ENCODE peak calls at places on chromosomes 1 and 21, in four cellular contexts. U, R, K and Y are unnamed samples.

GRCh38 chr21:17548262-17548661 is 35.4 kb downstream of the CXADR start:
- DNase-seq in R (no peak), U (no peak), K (no peak), Y (no peak)

GRCh38 chr21:34822957-34823356 is 154.2 kb downstream of the CLIC6 start:
- DNase-seq in U (no peak), R (no peak), K (no peak), Y (no peak)

GRCh38 chr1:24696033-24696755 is 49.1 kb upstream of the CLIC4 start:
- DNase-seq in R (no peak), K (no peak), U (no peak), Y (no peak)

GRCh38 chr1:32273389-32274208 is 18.3 kb upstream of the HDAC1 start:
- DNase-seq in K (peak; percentile 51), U (no peak), R (peak; percentile 46), Y (peak; percentile 89)

GRCh38 chr1:97630281-97630680 is 290.6 kb downstream of the DPYD start:
- DNase-seq in U (no peak), R (no peak), K (no peak), Y (no peak)

GRCh38 chr1:159825564-159825963 is 1.1 kb upstream of the SLAMF8 start:
- DNase-seq in R (no peak), K (no peak), U (no peak), Y (no peak)

GRCh38 chr1:180152588-180152987 is 2.1 kb upstream of the QSOX1 start:
- DNase-seq in R (no peak), K (no peak), U (no peak), Y (no peak)

GRCh38 chr1:10473145-10473765 is 926 bp upstream of the DFFA start:
- DNase-seq in K (no peak), U (no peak), R (no peak), Y (no peak)

GRCh38 chr1:40691538-40692428 is at the start of gene NFYC:
- DNase-seq in U (peak; percentile 98), K (peak; percentile 98), R (peak; percentile 96), Y (peak; percentile 97)

GRCh38 chr1:43564617-43565348 is 34.1 kb downstream of the PTPRF start:
- DNase-seq in R (no peak), K (no peak), U (no peak), Y (no peak)

GRCh38 chr1:2356911-2357845 is 34.2 kb downstream of the MORN1 start:
- DNase-seq in K (no peak), U (no peak), R (no peak), Y (peak; percentile 57)

GRCh38 chr1:86972262-86972661 is 57.8 kb downstream of the HS2ST1 start:
- DNase-seq in K (no peak), R (peak; percentile 36), U (no peak), Y (no peak)

GRCh38 chr1:202852163-202852904 is 36.6 kb downstream of the RABIF start:
- DNase-seq in R (peak; percentile 63), K (peak; percentile 35), U (peak; percentile 70), Y (no peak)

GRCh38 chr1:151327223-151327902 is at the start of gene PI4KB:
- DNase-seq in U (peak; percentile 97), K (peak; percentile 94), R (peak; percentile 90), Y (peak; percentile 94)

GRCh38 chr1:27787895-27788294 is 14.9 kb downstream of the STX12 start:
- DNase-seq in U (no peak), R (no peak), K (no peak), Y (no peak)

GRCh38 chr1:199113265-199113869 is 474.5 kb downstream of the PTPRC start:
- DNase-seq in K (peak; percentile 54), R (peak; percentile 34), U (peak; percentile 48), Y (peak; percentile 85)

GRCh38 chr1:158071106-158071505 is 77.7 kb downstream of the KIRREL1 start:
- DNase-seq in U (no peak), R (no peak), K (no peak), Y (no peak)

GRCh38 chr1:16387201-16388185 is 20.5 kb downstream of the SZRD1 start:
- DNase-seq in K (no peak), U (no peak), R (no peak), Y (no peak)

GRCh38 chr1:58767143-58767542 is 16.7 kb downstream of the JUN start:
- DNase-seq in K (no peak), U (no peak), R (no peak), Y (no peak)

GRCh38 chr1:39105841-39106765 is 80.0 kb downstream of the NDUFS5 start:
- DNase-seq in K (peak; percentile 50), R (peak; percentile 60), U (no peak), Y (peak; percentile 82)

GRCh38 chr1:41695118-41695517 is 210.6 kb upstream of the EDN2 start:
- DNase-seq in U (no peak), K (peak; percentile 21), R (peak; percentile 52), Y (peak; percentile 75)

GRCh38 chr1:35278886-35279554 is 10.5 kb downstream of the ZMYM4 start:
- DNase-seq in U (no peak), K (no peak), R (no peak), Y (no peak)

GRCh38 chr1:214460304-214460916 is 91.0 kb downstream of the PTPN14 start:
- DNase-seq in U (no peak), R (no peak), K (no peak), Y (no peak)

GRCh38 chr1:183600136-183600535 is 9.9 kb upstream of the NCF2 start:
- DNase-seq in R (no peak), K (no peak), U (no peak), Y (no peak)
- TF ChIP-seq POLR2AphosphoS5 in R (peak; percentile 11), K (no peak), U (no peak), Y (no peak)

DNA sequence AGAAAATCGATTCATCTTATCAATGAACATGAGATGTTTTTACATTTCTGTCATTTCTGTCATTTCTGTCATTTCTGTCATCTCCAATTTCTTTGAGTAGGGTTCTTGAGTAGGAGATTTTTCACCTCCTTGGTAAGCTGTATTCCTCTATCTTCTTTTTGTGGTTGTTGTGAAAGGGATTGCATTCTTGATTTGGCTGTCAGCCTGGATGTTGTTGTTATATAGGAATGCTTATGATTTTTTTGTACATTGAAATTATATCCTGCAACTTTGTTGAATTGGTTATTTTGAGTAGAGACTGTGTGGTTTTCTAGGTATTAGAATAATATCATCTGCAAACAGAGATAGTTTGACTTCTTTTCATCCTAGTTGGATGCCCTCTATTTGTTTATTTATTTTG is 1233.7 kb downstream of the PLA2G4A start:
- DNase-seq in U (no peak), K (no peak), R (no peak), Y (no peak)
- H3K4me1 ChIP-seq in U (no peaks in the 10 kb centered on the region), K (no peaks in the 10 kb centered on the region), R (no peaks in the 10 kb centered on the region), Y (no peaks in the 10 kb centered on the region)

GRCh38 chr1:9041116-9041779 is 15.0 kb upstream of the SLC2A7 start:
- DNase-seq in K (no peak), U (no peak), R (no peak), Y (peak; percentile 40)

GRCh38 chr1:9039761-9040658 is 13.8 kb upstream of the SLC2A7 start:
- DNase-seq in R (no peak), U (no peak), K (no peak), Y (no peak)

GRCh38 chr1:9042272-9042671 is 16.0 kb upstream of the SLC2A7 start:
- DNase-seq in K (no peak), R (no peak), U (no peak), Y (no peak)

GRCh38 chr1:9038881-9039760 is 12.9 kb upstream of the SLC2A7 start:
- DNase-seq in K (no peak), R (no peak), U (no peak), Y (no peak)

DNA sequence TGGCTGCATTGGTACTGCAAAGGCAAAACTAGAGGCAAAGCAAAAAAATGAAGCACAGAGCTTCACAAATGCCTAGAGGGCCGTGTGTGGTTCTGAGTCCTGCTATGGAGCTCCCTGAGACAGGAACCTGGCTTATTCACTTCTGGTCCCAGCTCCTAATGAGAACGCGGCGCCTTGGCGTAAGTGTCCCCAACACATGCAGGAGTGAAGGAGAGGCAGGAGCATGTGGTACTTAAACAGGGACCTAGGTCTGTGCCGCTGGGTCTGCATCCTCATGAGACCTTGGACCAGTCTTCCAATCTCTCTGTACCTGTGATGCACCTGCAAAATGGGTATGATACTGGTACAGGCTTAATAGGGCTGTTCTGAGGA is 14.4 kb upstream of the SLC2A7 start:
- DNase-seq in U (no peak), R (no peak), K (no peak), Y (peak; percentile 1)
- TF ChIP-seq POLR2A in U (no peak), R (no peak), K (no peak), Y (no peak)

DNA sequence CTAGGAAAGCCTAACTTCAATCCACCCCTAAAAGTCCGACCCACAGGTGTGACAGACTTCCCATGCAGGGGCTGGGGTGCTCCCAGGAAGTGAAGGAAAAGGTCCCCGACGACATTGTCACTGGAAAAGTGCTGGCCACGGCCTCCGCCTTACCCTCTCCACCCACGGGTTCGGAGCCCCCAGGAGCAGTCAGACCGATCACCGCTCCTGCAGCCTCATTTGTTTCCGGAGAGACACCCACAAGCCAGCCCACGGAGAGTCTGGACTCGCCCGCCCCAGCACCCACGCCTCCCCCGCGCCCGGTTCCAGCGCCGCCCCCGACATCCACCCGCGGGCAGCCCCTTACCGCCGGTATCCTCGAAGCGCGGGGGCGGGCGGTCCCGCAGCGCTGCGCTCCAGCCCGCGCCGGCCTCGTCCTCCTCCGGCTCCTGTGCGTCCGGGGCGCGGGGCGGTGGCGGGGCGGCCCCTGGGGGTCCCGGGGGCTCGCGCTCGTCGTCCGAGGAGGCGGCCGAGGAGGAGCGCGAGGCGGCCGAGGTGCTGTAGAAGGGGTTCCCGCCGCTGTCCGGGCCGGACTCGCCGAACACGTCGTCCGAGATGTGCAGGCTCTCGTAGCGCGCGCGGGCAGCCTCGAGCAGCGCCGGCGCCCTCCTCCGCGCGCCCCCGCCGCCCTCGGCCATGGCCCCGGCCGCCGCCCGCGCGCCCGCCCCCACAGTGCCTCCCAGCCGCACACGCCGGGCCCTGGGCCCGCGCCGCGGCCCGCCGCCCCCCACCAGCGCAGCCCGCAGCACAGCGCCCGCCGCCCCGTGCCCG is 675 bp downstream of the PGBD5 start:
- DNase-seq in U (no peak), R (no peak), K (no peak), Y (no peak)
- TF ChIP-seq POLR2AphosphoS5 in U (no peak), R (no peak), K (no peak), Y (no peak)

GRCh38 chr1:246800800-246801199 is 76.6 kb downstream of the SCCPDH start:
- DNase-seq in R (no peak), K (no peak), U (no peak), Y (no peak)
- H3K4me1 ChIP-seq in R (no peaks in the 10 kb centered on the region), K (no peaks in the 10 kb centered on the region), U (no peaks in the 10 kb centered on the region), Y (no peaks in the 10 kb centered on the region)

DNA sequence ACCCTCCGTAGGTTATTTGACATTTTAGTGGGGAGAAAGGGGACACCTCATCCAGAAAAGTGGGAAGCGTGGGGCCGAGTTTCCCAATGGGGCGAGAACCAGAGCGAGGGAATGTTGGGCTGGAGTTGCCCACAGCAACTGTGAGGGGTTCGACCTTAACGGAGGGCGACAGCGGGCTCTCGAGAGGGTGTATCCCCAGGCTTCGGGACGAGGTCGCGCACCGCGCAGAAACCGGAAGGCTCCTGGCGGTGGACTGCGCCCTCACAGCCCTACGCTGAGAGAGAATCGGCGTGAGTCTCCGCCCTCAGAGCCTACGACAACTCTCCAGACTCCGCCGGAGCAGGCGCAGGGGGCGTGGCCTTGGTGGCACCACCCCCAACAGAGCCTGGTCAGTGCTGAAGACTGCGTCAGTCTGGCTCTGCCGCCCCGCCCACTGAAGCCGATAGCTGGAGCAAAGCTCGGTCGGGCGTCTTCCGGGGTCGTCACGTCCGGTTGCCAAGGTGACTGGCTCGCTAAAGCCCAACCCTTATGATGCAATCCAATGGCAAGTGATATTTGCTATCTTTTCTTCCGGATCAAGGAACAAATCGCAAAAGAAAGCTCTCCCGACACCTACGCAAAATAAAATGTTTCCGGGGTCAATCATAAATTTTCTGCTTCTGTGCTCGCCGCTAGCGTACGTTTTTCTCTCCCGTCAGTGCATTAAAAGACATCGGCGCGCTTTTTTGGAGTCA is at the start of gene LRIF1:
- DNase-seq in R (peak; percentile 100), U (peak; percentile 95), K (peak; percentile 100), Y (peak; percentile 100)
- TF ChIP-seq POLR2A in R (no peak), U (peak; percentile 95), K (peak; percentile 97), Y (peak; percentile 96)

GRCh38 chr1:91673603-91674002 is 173.0 kb downstream of the CDC7 start:
- DNase-seq in R (no peak), U (no peak), K (no peak), Y (no peak)
- TF ChIP-seq POLR2AphosphoS5 in R (no peak), U (no peak), K (no peak), Y (no peak)

GRCh38 chr21:26845066-26845749 is at the start of gene ADAMTS1:
- DNase-seq in U (no peak), R (peak; percentile 71), K (peak; percentile 76), Y (peak; percentile 85)
- H3K4me1 ChIP-seq in U (no peaks in the 10 kb centered on the region), R (peaks cover 45% of the 10 kb centered on the region), K (peaks cover 41% of the 10 kb centered on the region), Y (peaks cover 48% of the 10 kb centered on the region)